ENCODE peak calls at places on chromosomes 5 and 9, in four cellular contexts. M is fibroblast of lung, P is A673, W is esophagus muscularis mucosa. D is an unnamed sample. For H3K4me1, the result is how much of the 10 kb centered on the place peaks cover.

GRCh38 chr9:84701801-84702200 is 32.3 kb downstream of the NTRK2 start:
- DNase-seq in M (no peak), P (no peak), W (no peak), D (no peak)

GRCh38 chr9:81529556-81530193 is 159.7 kb downstream of the TLE1 start:
- DNase-seq in M (peak), P (no peak), W (no peak), D (peak)

GRCh38 chr9:128149001-128149701 is at the start of gene LCN2:
- DNase-seq in M (no peak), P (no peak), W (no peak), D (peak)

GRCh38 chr5:40240111-40240510 is 439.6 kb upstream of the PTGER4 start:
- DNase-seq in M (peak), P (no peak), W (no peak), D (no peak)

GRCh38 chr9:112119225-112120045 is 55.7 kb downstream of the SUSD1 start:
- DNase-seq in M (peak), P (no peak), W (peak), D (peak)

GRCh38 chr9:696332-697090 is 145.0 kb upstream of the DMRT1 start:
- DNase-seq in M (peak), P (peak), W (no peak), D (peak)

GRCh38 chr5:135054546-135054945 is 20.5 kb upstream of the PITX1 start:
- DNase-seq in M (no peak), P (no peak), W (no peak), D (no peak)

GRCh38 chr5:62017092-62017491 is 288.9 kb upstream of the KIF2A start:
- DNase-seq in M (peak), P (peak), W (no peak), D (no peak)

GRCh38 chr9:138077126-138077525 is 199.5 kb downstream of the CACNA1B start:
- DNase-seq in M (no peak), P (no peak), W (peak), D (peak)

GRCh38 chr9:81575976-81576375 is 113.4 kb downstream of the TLE1 start:
- DNase-seq in M (peak), P (no peak), W (no peak), D (no peak)

GRCh38 chr5:23583081-23583480 is 75.7 kb downstream of the PRDM9 start:
- DNase-seq in M (no peak), P (no peak), W (no peak), D (no peak)

GRCh38 chr5:1152156-1152555 is 40.3 kb upstream of the SLC12A7 start:
- DNase-seq in M (no peak), P (no peak), W (no peak), D (no peak)

GRCh38 chr5:178895615-178896571 is at the start of gene ZFP2:
- DNase-seq in M (peak), P (peak), W (no peak), D (peak)

GRCh38 chr9:124500796-124501611 is 6.2 kb downstream of the NR5A1 start:
- DNase-seq in M (no peak), P (no peak), W (no peak), D (no peak)

GRCh38 chr5:142006363-142007236 is 6.2 kb downstream of the GNPDA1 start:
- DNase-seq in M (no peak), P (no peak), W (no peak), D (no peak)

GRCh38 chr5:148972958-148973357 is 89.9 kb downstream of the SH3TC2 start:
- DNase-seq in M (peak), P (peak), W (no peak), D (peak)

GRCh38 chr5:88665750-88666215 is 217.2 kb downstream of the MEF2C start:
- DNase-seq in M (no peak), P (no peak), W (no peak), D (no peak)

GRCh38 chr5:144644317-144644716 is 473.6 kb downstream of the KCTD16 start:
- DNase-seq in M (no peak), P (no peak), W (no peak), D (no peak)

GRCh38 chr9:97954550-97954989 is 16.6 kb upstream of the HEMGN start:
- DNase-seq in M (peak), P (no peak), W (no peak), D (peak)

GRCh38 chr5:78747703-78748359 is 99.3 kb upstream of the LHFPL2 start:
- DNase-seq in M (peak), P (no peak), W (no peak), D (no peak)

GRCh38 chr5:178626484-178627258 is at the start of gene CLK4:
- DNase-seq in M (peak), P (peak), W (peak), D (peak)

GRCh38 chr5:135085133-135085935 is 51.3 kb upstream of the PITX1 start:
- DNase-seq in M (no peak), P (no peak), W (no peak), D (no peak)

GRCh38 chr5:67248703-67249589 is 52.3 kb upstream of the CD180 start:
- DNase-seq in M (peak), P (no peak), W (no peak), D (no peak)

GRCh38 chr9:113823421-113823820 is 52.7 kb upstream of the ZNF618 start:
- DNase-seq in M (no peak), P (no peak), W (no peak), D (no peak)

GRCh38 chr9:70263421-70263820 is 4.6 kb downstream of the SMC5 start:
- DNase-seq in M (peak), P (no peak), W (no peak), D (no peak)

GRCh38 chr5:12114075-12114474 is 209.8 kb upstream of the CTNND2 start:
- DNase-seq in M (no peak), P (no peak), W (no peak), D (no peak)

GRCh38 chr9:122125891-122126331 is 32.8 kb upstream of the TTLL11 start:
- DNase-seq in M (no peak), P (no peak), W (no peak), D (no peak)

GRCh38 chr5:2263763-2264162 is 381.0 kb upstream of the IRX4 start:
- DNase-seq in M (no peak), P (no peak), W (no peak), D (no peak)

GRCh38 chr9:34501889-34502425 is 20.8 kb downstream of the ENHO start:
- DNase-seq in M (peak), P (peak), W (no peak), D (peak)

GRCh38 chr5:143094087-143094511 is 309.4 kb downstream of the NR3C1 start:
- DNase-seq in M (peak), P (no peak), W (peak), D (no peak)

GRCh38 chr5:21165344-21165743 is 1177.3 kb upstream of the CDH18 start:
- DNase-seq in M (no peak), P (no peak), W (no peak), D (no peak)

GRCh38 chr9:35958104-35958825 is at the start of gene OR2S2:
- DNase-seq in M (no peak), P (no peak), W (no peak), D (no peak)

GRCh38 chr5:73437126-73438047 is 11.2 kb downstream of the FOXD1 start:
- DNase-seq in M (peak), P (peak), W (no peak), D (no peak)
- TF ChIP-seq CTCF in M (peak), P (peak), W (peak), D (no peak)

GRCh38 chr5:5139358-5140050 is 626 bp upstream of the ADAMTS16 start:
- DNase-seq in M (no peak), P (no peak), W (no peak), D (peak)

GRCh38 chr5:5141625-5142527 is 1.7 kb downstream of the ADAMTS16 start:
- DNase-seq in M (peak), P (peak), W (no peak), D (peak)

GRCh38 chr5:5144441-5144840 is 4.3 kb downstream of the ADAMTS16 start:
- DNase-seq in M (no peak), P (no peak), W (no peak), D (no peak)

GRCh38 chr5:5141011-5141599 is 975 bp downstream of the ADAMTS16 start:
- DNase-seq in M (no peak), P (no peak), W (no peak), D (no peak)

GRCh38 chr5:5140051-5141010 is at the start of gene ADAMTS16:
- DNase-seq in M (no peak), P (no peak), W (no peak), D (no peak)
- H3K4me3 ChIP-seq in M (no peak), P (peak), W (peak), D (peak)

GRCh38 chr9:136530472-136531089 is 15.3 kb downstream of the NOTCH1 start:
- DNase-seq in M (no peak), P (no peak), W (no peak), D (no peak)
- H3K4me1 ChIP-seq in M (under half), P (under half), W (half or more), D (half or more)

DNA sequence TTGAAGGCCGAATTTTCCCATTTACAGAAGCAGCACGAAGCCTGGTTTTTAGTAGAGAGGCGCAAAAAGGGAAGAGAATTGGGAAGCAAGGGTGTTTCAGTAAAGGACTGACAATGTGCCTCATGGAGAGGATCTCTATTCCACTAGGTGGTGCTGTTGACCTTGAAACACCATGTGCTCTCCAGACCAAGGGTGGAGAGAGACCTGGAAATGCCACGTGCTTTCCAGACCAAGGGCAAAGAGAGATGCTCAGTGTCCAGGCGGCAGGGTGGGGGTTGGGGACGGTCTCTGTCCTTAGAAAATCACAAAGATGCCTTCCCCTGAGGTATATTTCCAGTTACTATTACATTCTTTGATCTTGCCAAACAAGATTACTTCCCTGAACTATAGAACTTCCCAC is 425.3 kb downstream of the CSNK1G3 start:
- DNase-seq in M (peak), P (peak), W (no peak), D (peak)
- TF ChIP-seq CTCF in M (peak), P (peak), W (peak), D (no peak)